ENCODE peak calls at places on chromosomes 16 and 17, in seven cellular contexts. X is epithelial cell of esophagus, Q is adrenal gland, G is heart right ventricle, O is right lobe of liver, H is AG10803, C is fibroblast of the aortic adventitia. D is an unnamed sample.

GRCh38 chr17:40598021-40598927 is 33.0 kb upstream of the CCR7 start:
- DNase-seq in C (no peak), H (no peak), X (no peak), O (no peak), G (no peak), Q (no peak), D (no peak)

GRCh38 chr17:35313875-35314409 is 59.5 kb downstream of the SLFN11 start:
- DNase-seq in O (no peak), Q (peak), C (no peak), X (no peak), H (no peak), G (peak), D (no peak)

GRCh38 chr17:16486373-16487250 is 5.4 kb downstream of the LRRC75A start:
- DNase-seq in O (peak), C (peak), H (peak), X (peak), Q (peak), G (peak), D (peak)

GRCh38 chr17:8369944-8370343 is 6.6 kb downstream of the KRABD2 start:
- DNase-seq in Q (no peak), G (no peak), C (no peak), H (no peak), X (no peak), O (no peak), D (no peak)

GRCh38 chr16:64830653-64831052 is 291.2 kb downstream of the CDH11 start:
- DNase-seq in G (no peak), X (peak), C (no peak), Q (no peak), O (no peak), H (peak), D (peak)

GRCh38 chr17:39666601-39667261 is 1.5 kb upstream of the PNMT start:
- DNase-seq in G (peak), X (no peak), H (no peak), C (no peak), Q (peak), O (peak), D (no peak)

GRCh38 chr16:4316103-4316731 is 350 bp downstream of the GLIS2 start:
- DNase-seq in Q (no peak), O (no peak), X (no peak), G (no peak), H (no peak), C (no peak), D (no peak)

GRCh38 chr16:13081825-13082224 is 180.4 kb downstream of the SHISA9 start:
- DNase-seq in H (no peak), G (no peak), C (no peak), X (no peak), Q (no peak), O (no peak), D (no peak)

GRCh38 chr16:23597003-23597756 is 1.1 kb upstream of the NDUFAB1 start:
- DNase-seq in H (no peak), G (peak), X (peak), C (no peak), O (no peak), Q (peak), D (no peak)

GRCh38 chr16:84302111-84302954 is 7.7 kb downstream of the WFDC1 start:
- DNase-seq in X (no peak), G (no peak), Q (peak), C (no peak), H (no peak), O (no peak), D (no peak)

GRCh38 chr16:48531011-48531962 is 78.7 kb downstream of the N4BP1 start:
- DNase-seq in H (peak), G (no peak), X (no peak), Q (no peak), O (no peak), C (peak), D (no peak)

GRCh38 chr16:67718668-67719047 is 458 bp downstream of the GFOD2 start:
- DNase-seq in C (no peak), X (no peak), G (no peak), Q (no peak), O (no peak), H (no peak), D (no peak)

GRCh38 chr16:66028505-66029216 is 337.8 kb upstream of the CDH5 start:
- DNase-seq in G (no peak), Q (no peak), X (peak), H (peak), O (no peak), C (peak), D (peak)

GRCh38 chr16:80923356-80923755 is 83.3 kb downstream of the CMC2 start:
- DNase-seq in H (no peak), Q (no peak), C (no peak), X (no peak), G (no peak), O (no peak), D (no peak)

GRCh38 chr16:11727945-11728543 is 14.6 kb downstream of the TXNDC11 start:
- DNase-seq in H (no peak), C (no peak), X (no peak), O (no peak), Q (no peak), G (no peak), D (no peak)

GRCh38 chr16:11994187-11995119 is 17.9 kb downstream of the SNX29 start:
- DNase-seq in Q (peak), O (peak), X (peak), C (no peak), H (no peak), G (peak), D (no peak)

GRCh38 chr17:60744355-60744958 is 66.8 kb downstream of the BCAS3 start:
- DNase-seq in Q (no peak), G (no peak), O (no peak), H (peak), C (no peak), X (no peak), D (no peak)

GRCh38 chr17:6857904-6858303 is 26.4 kb upstream of the TEKT1 start:
- DNase-seq in O (no peak), X (no peak), C (no peak), G (no peak), H (no peak), Q (no peak), D (no peak)

GRCh38 chr16:87133966-87134945 is 182.9 kb downstream of the C16orf95 start:
- DNase-seq in O (no peak), Q (no peak), G (no peak), H (no peak), C (no peak), X (no peak), D (no peak)

GRCh38 chr17:4497101-4497824 is 1.4 kb upstream of the SPNS2 start:
- DNase-seq in X (peak), O (peak), Q (no peak), G (no peak), C (no peak), H (peak), D (no peak)

GRCh38 chr17:48429156-48429555 is 858 bp downstream of the SKAP1 start:
- DNase-seq in O (no peak), G (no peak), H (no peak), Q (no peak), X (no peak), C (no peak), D (no peak)

GRCh38 chr17:82121660-82122629 is 23.9 kb upstream of the FASN start:
- DNase-seq in H (no peak), C (no peak), O (no peak), Q (no peak), G (no peak), X (no peak), D (no peak)

GRCh38 chr16:9091867-9092281 is 430 bp downstream of the HAPSTR1 start:
- DNase-seq in O (peak), G (peak), H (peak), C (no peak), X (peak), Q (peak), D (no peak)

GRCh38 chr16:50259334-50260205 is 6.8 kb upstream of the ADCY7 start:
- DNase-seq in O (no peak), H (peak), X (no peak), Q (peak), C (peak), G (peak), D (no peak)

DNA sequence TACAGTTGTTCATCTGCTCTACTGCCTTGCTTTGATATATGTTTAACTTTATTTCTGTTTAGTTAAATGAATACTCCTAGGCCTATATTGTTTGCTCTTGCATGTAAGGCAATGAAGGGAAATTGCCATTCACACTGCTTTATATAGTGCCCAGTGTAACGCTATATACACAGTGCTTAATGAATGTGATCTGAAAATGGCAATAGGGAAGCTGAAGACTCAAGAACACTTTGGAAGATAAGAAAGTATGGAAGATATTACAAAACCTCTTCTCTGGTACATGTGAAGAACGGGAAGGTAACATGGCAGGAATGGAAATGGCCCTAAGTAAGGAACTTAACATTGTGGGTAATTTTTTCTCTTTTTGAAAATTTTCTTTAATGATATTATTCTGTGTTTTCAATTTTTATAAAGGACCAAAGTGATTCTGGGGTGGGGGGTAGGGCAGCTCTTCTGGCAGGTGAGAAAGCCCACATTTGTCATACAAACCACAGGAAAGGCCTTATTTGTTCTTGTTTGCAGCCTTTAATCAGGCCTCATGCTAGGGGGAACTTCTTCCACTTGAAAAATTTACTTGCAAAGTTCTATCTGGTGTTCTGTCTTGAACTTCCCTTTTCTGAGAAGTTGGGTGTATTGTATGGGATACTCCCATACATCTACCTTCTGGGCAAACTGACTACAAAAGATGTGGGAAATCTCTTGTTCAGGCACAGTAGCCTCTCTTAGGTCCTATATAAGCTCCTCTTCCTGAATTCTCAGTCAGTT is 100.8 kb upstream of the CORO6 start:
- DNase-seq in O (no peak), G (no peak), H (no peak), X (no peak), C (no peak), Q (no peak), D (no peak)
- H3K4me3 ChIP-seq in O (no peak), G (no peak), H (no peak), X (no peak), C (no peak), Q (no peak), D (no peak)

GRCh38 chr16:31074073-31074813 is at the start of the genes ZNF646 and ZNF668:
- DNase-seq in G (peak), O (peak), Q (peak), C (peak), X (peak), H (peak), D (peak)
- TF ChIP-seq CTCF in G (no peak), O (no peak), Q (no peak), C (no peak), X (no peak), H (no peak), D (no peak)

GRCh38 chr17:66944365-66945203 is 19.9 kb upstream of the CACNG4 start:
- DNase-seq in G (no peak), C (peak), Q (peak), H (no peak), X (peak), O (no peak), D (no peak)
- H3K4me3 ChIP-seq in G (no peak), C (no peak), Q (no peak), H (no peak), X (no peak), O (no peak), D (no peak)

GRCh38 chr16:62445909-62446308 is 409.7 kb upstream of the CDH8 start:
- DNase-seq in C (no peak), O (no peak), X (peak), Q (no peak), H (no peak), G (no peak), D (no peak)
- TF ChIP-seq CTCF in C (no peak), O (no peak), X (no peak), Q (no peak), H (no peak), G (no peak), D (no peak)

GRCh38 chr16:85460983-85461813 is 151.9 kb upstream of the GSE1 start:
- DNase-seq in H (peak), G (no peak), O (no peak), Q (peak), C (peak), X (peak), D (no peak)
- H3K4me3 ChIP-seq in H (no peak), G (peak), O (no peak), Q (peak), C (no peak), X (no peak), D (no peak)

GRCh38 chr17:58591455-58591854 is 77.0 kb upstream of the MTMR4 start:
- DNase-seq in O (no peak), H (no peak), Q (no peak), C (no peak), X (no peak), G (no peak), D (no peak)
- TF ChIP-seq CTCF in O (no peak), H (peak), Q (no peak), C (peak), X (no peak), G (no peak), D (no peak)

DNA sequence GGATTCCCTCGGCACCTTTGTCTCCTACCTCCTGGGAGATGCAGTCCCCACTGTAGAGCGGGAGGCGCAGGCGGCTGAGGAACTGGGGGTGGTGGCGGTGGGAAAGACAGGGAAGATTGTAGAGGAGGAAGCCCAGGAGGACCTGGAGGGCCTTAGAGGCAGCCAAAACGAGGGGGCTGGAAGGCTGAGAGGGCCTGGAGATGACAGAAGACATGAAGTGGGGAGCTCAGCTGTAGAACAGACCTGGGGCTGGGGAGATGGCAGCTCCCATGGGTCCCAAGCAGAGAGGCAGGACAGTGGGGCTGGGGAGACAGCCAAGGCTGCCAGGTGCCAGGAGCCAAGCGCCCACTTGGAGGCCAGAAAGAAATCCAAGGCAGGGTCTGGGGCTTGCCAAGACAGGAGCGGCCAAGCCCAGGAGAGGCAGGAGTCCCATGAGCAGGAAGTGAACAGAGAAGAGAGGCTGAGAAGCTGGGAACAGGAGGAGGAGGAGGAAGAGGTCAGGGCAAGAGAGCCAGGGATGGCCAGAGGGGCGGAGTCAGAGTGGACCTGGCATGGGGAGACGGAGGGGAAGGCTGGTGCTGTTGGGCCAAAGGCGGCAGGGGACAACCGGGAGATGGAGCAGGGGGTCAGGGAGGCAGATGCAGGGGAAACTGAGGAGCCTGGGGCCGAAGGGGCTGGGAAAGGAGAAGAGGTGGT is 803 bp downstream of the APOBR start:
- DNase-seq in G (no peak), O (no peak), C (no peak), X (no peak), Q (no peak), H (no peak), D (no peak)
- H3K4me3 ChIP-seq in G (peak), O (peak), C (no peak), X (no peak), Q (peak), H (no peak), D (no peak)

GRCh38 chr17:57954421-57955182 is 610 bp downstream of the CUEDC1 start:
- DNase-seq in Q (peak), G (peak), O (peak), X (peak), C (peak), H (peak), D (no peak)
- TF ChIP-seq CTCF in Q (no peak), G (no peak), O (no peak), X (no peak), C (no peak), H (no peak), D (no peak)

GRCh38 chr16:88530858-88531203 is 39.4 kb upstream of the ZC3H18 start:
- DNase-seq in H (no peak), O (no peak), C (no peak), G (no peak), Q (no peak), X (no peak), D (no peak)
- H3K4me3 ChIP-seq in H (no peak), O (no peak), C (no peak), G (no peak), Q (no peak), X (no peak), D (no peak)

D was measured in AG09309.